ENCODE peak calls at places on chromosome 4, in four cellular contexts. One of them, this sample, is unnamed.
A peak's percentile ranks its signal among the peaks of the same experiment; 100 is the strongest.

GRCh38 chr4:42786350-42787070 is 106.0 kb upstream of the GRXCR1 start:
- DNase-seq in GM12878: no peak
- DNase-seq in HepG2: no peak
- DNase-seq in H1: peak; percentile 55
- DNase-seq in this sample: peak; percentile 70

GRCh38 chr4:38572798-38573197 is 91.2 kb upstream of the KLF3 start:
- DNase-seq in GM12878: no peak
- DNase-seq in HepG2: no peak
- DNase-seq in H1: no peak
- DNase-seq in this sample: no peak

GRCh38 chr4:11549525-11549924 is 120.8 kb upstream of the HS3ST1 start:
- DNase-seq in GM12878: no peak
- DNase-seq in HepG2: no peak
- DNase-seq in H1: no peak
- DNase-seq in this sample: no peak

GRCh38 chr4:128908735-128909134 is 99.2 kb downstream of the JADE1 start:
- DNase-seq in GM12878: no peak
- DNase-seq in HepG2: no peak
- DNase-seq in H1: no peak
- DNase-seq in this sample: no peak

GRCh38 chr4:137674066-137674465 is 141.8 kb upstream of the PCDH18 start:
- DNase-seq in GM12878: no peak
- DNase-seq in HepG2: no peak
- DNase-seq in H1: no peak
- DNase-seq in this sample: no peak

GRCh38 chr4:1240721-1241465 is 8.0 kb downstream of the CTBP1 start:
- DNase-seq in GM12878: no peak
- DNase-seq in HepG2: no peak
- DNase-seq in H1: no peak
- DNase-seq in this sample: no peak

GRCh38 chr4:159071178-159071968 is 31.5 kb upstream of the RAPGEF2 start:
- DNase-seq in GM12878: no peak
- DNase-seq in HepG2: peak; percentile 74
- DNase-seq in H1: no peak
- DNase-seq in this sample: peak; percentile 40

GRCh38 chr4:7424553-7425111 is 10.1 kb downstream of the PSAPL1 start:
- DNase-seq in GM12878: no peak
- DNase-seq in HepG2: no peak
- DNase-seq in H1: peak; percentile 43
- DNase-seq in this sample: no peak

GRCh38 chr4:128242601-128243000 is 45.0 kb downstream of the PGRMC2 start:
- DNase-seq in GM12878: no peak
- DNase-seq in HepG2: no peak
- DNase-seq in H1: no peak
- DNase-seq in this sample: no peak

GRCh38 chr4:152243890-152244595 is 291.8 kb downstream of the FBXW7 start:
- DNase-seq in GM12878: no peak
- DNase-seq in HepG2: no peak
- DNase-seq in H1: no peak
- DNase-seq in this sample: no peak

GRCh38 chr4:54543088-54543795 is 114.5 kb upstream of the KIT start:
- DNase-seq in GM12878: no peak
- DNase-seq in HepG2: no peak
- DNase-seq in H1: no peak
- DNase-seq in this sample: no peak

GRCh38 chr4:182776376-182777058 is 140.7 kb downstream of the DCTD start:
- DNase-seq in GM12878: no peak
- DNase-seq in HepG2: no peak
- DNase-seq in H1: no peak
- DNase-seq in this sample: no peak

GRCh38 chr4:3375688-3376087 is 66.1 kb upstream of the HGFAC start:
- DNase-seq in GM12878: no peak
- DNase-seq in HepG2: no peak
- DNase-seq in H1: no peak
- DNase-seq in this sample: no peak

GRCh38 chr4:62320612-62321011 is 1120.5 kb downstream of the ADGRL3 start:
- DNase-seq in GM12878: no peak
- DNase-seq in HepG2: no peak
- DNase-seq in H1: no peak
- DNase-seq in this sample: no peak

GRCh38 chr4:176981551-176981950 is 188.8 kb upstream of the VEGFC start:
- DNase-seq in GM12878: no peak
- DNase-seq in HepG2: no peak
- DNase-seq in H1: no peak
- DNase-seq in this sample: no peak

GRCh38 chr4:29459926-29460325 is 1260.2 kb upstream of the PCDH7 start:
- DNase-seq in GM12878: no peak
- DNase-seq in HepG2: no peak
- DNase-seq in H1: no peak
- DNase-seq in this sample: no peak

GRCh38 chr4:120049732-120050494 is 16.7 kb downstream of the MAD2L1 start:
- DNase-seq in GM12878: peak; percentile 64
- DNase-seq in HepG2: peak; percentile 62
- DNase-seq in H1: peak; percentile 92
- DNase-seq in this sample: peak; percentile 46

GRCh38 chr4:4625488-4625887 is 83.6 kb upstream of the STX18 start:
- DNase-seq in GM12878: no peak
- DNase-seq in HepG2: no peak
- DNase-seq in H1: no peak
- DNase-seq in this sample: no peak

GRCh38 chr4:176883681-176884418 is 91.1 kb upstream of the VEGFC start:
- DNase-seq in GM12878: no peak
- DNase-seq in HepG2: no peak
- DNase-seq in H1: no peak
- DNase-seq in this sample: no peak

GRCh38 chr4:153499005-153499404 is 32.8 kb downstream of the TMEM131L start:
- DNase-seq in GM12878: no peak
- DNase-seq in HepG2: no peak
- DNase-seq in H1: peak; percentile 39
- DNase-seq in this sample: no peak

GRCh38 chr4:7166981-7167700 is 25.2 kb upstream of the SORCS2 start:
- DNase-seq in GM12878: no peak
- DNase-seq in HepG2: no peak
- DNase-seq in H1: no peak
- DNase-seq in this sample: no peak

DNA sequence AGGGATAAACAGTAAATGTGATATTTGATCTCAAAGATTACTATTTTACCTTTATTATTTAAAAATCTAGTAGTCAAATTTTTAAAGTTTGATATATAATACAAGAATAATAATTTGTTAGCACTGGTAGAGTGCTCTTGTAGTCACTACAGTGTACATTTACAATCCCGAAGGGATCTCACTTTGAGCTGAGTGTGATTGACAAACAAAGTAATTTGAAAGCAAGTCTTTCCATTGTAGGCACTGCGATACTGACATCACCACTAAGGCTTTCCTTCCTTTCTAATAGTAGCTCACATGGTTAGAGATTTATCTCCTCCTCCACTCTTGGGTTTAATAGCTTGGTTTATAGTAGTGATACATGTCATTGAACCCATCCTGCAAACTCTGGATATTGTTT is 280.6 kb downstream of the PARM1 start:
- DNase-seq in GM12878: no peak
- DNase-seq in HepG2: no peak
- DNase-seq in H1: no peak
- DNase-seq in this sample: no peak
- TF ChIP-seq SUZ12 in GM12878: no peak
- TF ChIP-seq SUZ12 in HepG2: no peak
- TF ChIP-seq SUZ12 in H1: no peak
- TF ChIP-seq SUZ12 in this sample: no peak

GRCh38 chr4:106034205-106034604 is 138.9 kb downstream of the NPNT start:
- DNase-seq in GM12878: no peak
- DNase-seq in HepG2: no peak
- DNase-seq in H1: no peak
- DNase-seq in this sample: no peak

GRCh38 chr4:106034751-106035150 is 139.5 kb downstream of the NPNT start:
- DNase-seq in GM12878: no peak
- DNase-seq in HepG2: no peak
- DNase-seq in H1: no peak
- DNase-seq in this sample: no peak

GRCh38 chr4:106035204-106035603 is 139.9 kb downstream of the NPNT start:
- DNase-seq in GM12878: no peak
- DNase-seq in HepG2: peak; percentile 59
- DNase-seq in H1: no peak
- DNase-seq in this sample: no peak

GRCh38 chr4:106033469-106033868 is 138.2 kb downstream of the NPNT start:
- DNase-seq in GM12878: no peak
- DNase-seq in HepG2: no peak
- DNase-seq in H1: no peak
- DNase-seq in this sample: no peak

DNA sequence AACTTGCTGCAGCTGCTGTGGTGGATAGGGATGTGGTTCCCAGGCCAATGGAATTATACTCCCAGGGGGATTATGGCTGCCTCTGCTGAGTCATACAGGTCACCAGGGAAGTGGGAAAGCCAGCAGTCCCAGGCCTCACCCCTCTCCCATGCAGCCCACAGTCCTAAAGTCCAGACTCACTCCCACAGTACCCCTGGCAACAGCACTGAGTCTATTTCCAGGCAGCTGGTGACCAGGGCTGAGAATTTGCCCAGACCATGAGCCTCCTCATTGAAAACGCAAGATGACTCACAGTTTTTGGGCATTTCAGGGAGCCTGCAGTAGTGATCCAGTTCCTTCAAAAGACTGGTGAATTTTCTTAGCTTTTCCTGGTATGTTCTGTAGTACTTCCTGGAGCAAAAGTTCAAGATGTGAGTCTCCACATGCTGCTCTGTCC is 137.6 kb downstream of the NPNT start:
- DNase-seq in GM12878: no peak
- DNase-seq in HepG2: peak; percentile 37
- DNase-seq in H1: no peak
- DNase-seq in this sample: no peak
- TF ChIP-seq YY1 in GM12878: no peak
- TF ChIP-seq YY1 in HepG2: no peak
- TF ChIP-seq YY1 in H1: no peak
- TF ChIP-seq YY1 in this sample: no peak

GRCh38 chr4:140343303-140343702 is 30.1 kb upstream of the SCOC start:
- DNase-seq in GM12878: no peak
- DNase-seq in HepG2: no peak
- DNase-seq in H1: no peak
- DNase-seq in this sample: no peak
- TF ChIP-seq SUZ12 in GM12878: no peak
- TF ChIP-seq SUZ12 in HepG2: no peak
- TF ChIP-seq SUZ12 in H1: no peak
- TF ChIP-seq SUZ12 in this sample: no peak

DNA sequence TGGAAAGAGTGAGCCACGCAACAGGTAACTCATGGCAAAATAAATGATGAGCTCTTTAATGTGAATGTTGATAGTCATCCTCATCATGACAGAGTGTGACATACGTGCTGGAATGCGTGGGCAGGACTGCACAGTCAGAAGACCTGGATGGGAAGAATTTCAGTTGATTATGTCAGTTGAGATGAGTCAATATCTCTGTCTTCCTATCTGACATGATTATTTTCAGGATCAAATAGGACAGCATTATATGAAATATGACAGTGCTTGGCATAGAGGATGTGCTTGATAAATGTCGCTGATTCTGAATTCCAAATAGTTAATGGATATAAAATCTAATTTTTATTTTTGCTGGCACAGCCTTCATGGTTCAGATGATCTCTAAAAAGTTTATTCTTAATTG is 95.1 kb downstream of the IL15 start:
- DNase-seq in GM12878: no peak
- DNase-seq in HepG2: no peak
- DNase-seq in H1: no peak
- DNase-seq in this sample: no peak
- TF ChIP-seq YY1 in GM12878: no peak
- TF ChIP-seq YY1 in HepG2: no peak
- TF ChIP-seq YY1 in H1: no peak
- TF ChIP-seq YY1 in this sample: no peak

GRCh38 chr4:14168919-14169318 is 541.4 kb upstream of the BOD1L1 start:
- DNase-seq in GM12878: peak; percentile 53
- DNase-seq in HepG2: no peak
- DNase-seq in H1: no peak
- DNase-seq in this sample: no peak
- TF ChIP-seq SUZ12 in GM12878: no peak
- TF ChIP-seq SUZ12 in HepG2: no peak
- TF ChIP-seq SUZ12 in H1: no peak
- TF ChIP-seq SUZ12 in this sample: no peak

GRCh38 chr4:10082459-10083272 is 33.9 kb downstream of the WDR1 start:
- DNase-seq in GM12878: no peak
- DNase-seq in HepG2: no peak
- DNase-seq in H1: no peak
- DNase-seq in this sample: no peak
- TF ChIP-seq YY1 in GM12878: no peak
- TF ChIP-seq YY1 in HepG2: no peak
- TF ChIP-seq YY1 in H1: no peak
- TF ChIP-seq YY1 in this sample: no peak

GRCh38 chr4:85722806-85723205 is 247.9 kb downstream of the ARHGAP24 start:
- DNase-seq in GM12878: no peak
- DNase-seq in HepG2: no peak
- DNase-seq in H1: no peak
- DNase-seq in this sample: no peak
- TF ChIP-seq SUZ12 in GM12878: no peak
- TF ChIP-seq SUZ12 in HepG2: no peak
- TF ChIP-seq SUZ12 in H1: no peak
- TF ChIP-seq SUZ12 in this sample: no peak

GRCh38 chr4:102599455-102599854 is 98.3 kb downstream of the NFKB1 start:
- DNase-seq in GM12878: no peak
- DNase-seq in HepG2: no peak
- DNase-seq in H1: no peak
- DNase-seq in this sample: no peak

GRCh38 chr4:102599887-102600286 is 98.7 kb downstream of the NFKB1 start:
- DNase-seq in GM12878: no peak
- DNase-seq in HepG2: no peak
- DNase-seq in H1: no peak
- DNase-seq in this sample: no peak

GRCh38 chr4:102600689-102601088 is 99.5 kb downstream of the NFKB1 start:
- DNase-seq in GM12878: no peak
- DNase-seq in HepG2: no peak
- DNase-seq in H1: no peak
- DNase-seq in this sample: no peak

GRCh38 chr4:102598759-102599379 is 97.7 kb downstream of the NFKB1 start:
- DNase-seq in GM12878: no peak
- DNase-seq in HepG2: no peak
- DNase-seq in H1: no peak
- DNase-seq in this sample: no peak

GRCh38 chr4:102598102-102598758 is 97.1 kb downstream of the NFKB1 start:
- DNase-seq in GM12878: no peak
- DNase-seq in HepG2: no peak
- DNase-seq in H1: no peak
- DNase-seq in this sample: no peak
- TF ChIP-seq YY1 in GM12878: no peak
- TF ChIP-seq YY1 in HepG2: no peak
- TF ChIP-seq YY1 in H1: no peak
- TF ChIP-seq YY1 in this sample: no peak

DNA sequence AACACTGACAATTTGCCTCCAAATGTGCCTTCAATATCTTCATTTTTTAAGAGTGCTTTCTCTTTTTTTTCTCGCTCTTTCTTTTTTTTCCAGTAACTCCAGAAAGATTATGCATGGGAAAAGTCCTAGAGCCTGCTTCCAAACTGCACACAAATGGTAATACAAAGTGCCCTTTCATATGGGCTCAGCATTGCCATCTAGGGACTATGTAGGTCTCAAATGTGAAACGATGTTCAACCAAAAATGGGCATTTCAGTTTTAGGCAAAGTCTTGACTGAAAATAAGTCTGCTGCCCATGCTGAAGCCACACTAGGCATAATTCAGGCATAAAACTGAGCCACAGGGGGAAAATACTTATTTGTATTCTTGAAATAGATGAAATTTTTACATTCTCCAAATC is 65.6 kb downstream of the SYNPO2 start:
- DNase-seq in GM12878: no peak
- DNase-seq in HepG2: no peak
- DNase-seq in H1: no peak
- DNase-seq in this sample: no peak
- TF ChIP-seq SUZ12 in GM12878: no peak
- TF ChIP-seq SUZ12 in HepG2: no peak
- TF ChIP-seq SUZ12 in H1: no peak
- TF ChIP-seq SUZ12 in this sample: no peak